ENCODE peak calls at places on chromosomes 3 and 15, in five cellular contexts. K is T-helper 1 cell, G is glutamatergic neuron, W is NCI-H460, F is NCI-H345. I is an unnamed sample.
A peak's percentile ranks its signal among the peaks of the same experiment; 100 is the strongest.

GRCh38 chr15:77863491-77864105 is 213.9 kb downstream of the TBC1D2B start:
- DNase-seq in K (no peak), G (no peak), W (no peak), F (no peak), I (no peak)

GRCh38 chr3:170356596-170357175 is 829 bp upstream of the SKIL start:
- DNase-seq in K (peak; percentile 53), G (no peak), W (peak; percentile 71), F (peak; percentile 52), I (peak; percentile 34)

GRCh38 chr3:108090066-108090700 is 648 bp downstream of the CD47 start:
- DNase-seq in K (peak; percentile 38), G (no peak), W (no peak), F (peak; percentile 38), I (peak; percentile 37)

GRCh38 chr3:16728762-16729745 is 123.8 kb upstream of the DAZL start:
- DNase-seq in K (no peak), G (no peak), W (peak; percentile 3), F (no peak), I (no peak)

GRCh38 chr3:69747511-69748248 is 8.4 kb downstream of the MITF start:
- DNase-seq in K (no peak), G (no peak), W (no peak), F (no peak), I (no peak)

GRCh38 chr3:128269796-128270195 is 116.5 kb downstream of the EEFSEC start:
- DNase-seq in K (no peak), G (no peak), W (no peak), F (no peak), I (no peak)

GRCh38 chr15:63341898-63342297 is 39.7 kb downstream of the CA12 start:
- DNase-seq in K (no peak), G (no peak), W (no peak), F (no peak), I (no peak)

GRCh38 chr3:42161050-42161935 is 70.1 kb downstream of the TRAK1 start:
- DNase-seq in K (no peak), G (no peak), W (no peak), F (no peak), I (no peak)

GRCh38 chr3:153350420-153350819 is 188.4 kb downstream of the RAP2B start:
- DNase-seq in K (no peak), G (no peak), W (no peak), F (no peak), I (no peak)

GRCh38 chr3:41933154-41933676 is 28.7 kb downstream of the ULK4 start:
- DNase-seq in K (no peak), G (no peak), W (no peak), F (no peak), I (no peak)

GRCh38 chr3:188975612-188976314 is 196.0 kb upstream of the TPRG1 start:
- DNase-seq in K (no peak), G (no peak), W (no peak), F (peak; percentile 73), I (no peak)

I was measured in effector CD8-positive, alpha-beta T cell.